ENCODE peak calls at places on chromosomes 1 and 21, in nine cellular contexts. K is neural progenitor cell, V is heart right ventricle, M is transverse colon, L is pancreas, U is tibial artery, P is lower lobe of right lung, A is upper lobe of right lung, W is AG04450. J is an unnamed sample. For H3K27me3, the result is how much of the 10 kb centered on the place peaks cover.

GRCh38 chr1:231241751-231242150 is 739 bp downstream of the GNPAT start:
- DNase-seq in K (peak), V (peak), M (peak), L (no peak), U (no peak), P (no peak), A (no peak), W (no peak), J (no peak)

GRCh38 chr1:173507847-173508209 is 30.7 kb downstream of the PRDX6 start:
- DNase-seq in K (peak), V (no peak), M (no peak), L (no peak), U (no peak), P (no peak), A (no peak), W (no peak), J (peak)

GRCh38 chr1:100074604-100075395 is 57.9 kb downstream of the SASS6 start:
- DNase-seq in K (no peak), V (no peak), M (no peak), L (no peak), U (no peak), P (no peak), A (no peak), W (no peak), J (no peak)

GRCh38 chr1:191306916-191307315 is 829.3 kb upstream of the BRINP3 start:
- DNase-seq in K (no peak), V (no peak), M (no peak), L (no peak), U (no peak), P (no peak), A (no peak), W (no peak), J (no peak)

GRCh38 chr1:225318706-225319575 is 108.9 kb downstream of the LBR start:
- DNase-seq in K (peak), V (peak), M (peak), L (peak), U (no peak), P (no peak), A (no peak), W (no peak), J (peak)

GRCh38 chr1:172308577-172308976 is 111.9 kb upstream of the C1orf105 start:
- DNase-seq in K (no peak), V (no peak), M (no peak), L (no peak), U (no peak), P (no peak), A (no peak), W (no peak), J (no peak)

GRCh38 chr1:100896481-100896982 is 642 bp downstream of the SLC30A7 start:
- DNase-seq in K (peak), V (peak), M (peak), L (peak), U (no peak), P (no peak), A (no peak), W (no peak), J (no peak)

GRCh38 chr1:18580087-18580486 is 50.6 kb upstream of the PAX7 start:
- DNase-seq in K (no peak), V (no peak), M (no peak), L (no peak), U (no peak), P (no peak), A (no peak), W (no peak), J (no peak)

GRCh38 chr1:173474097-173474779 is 2.9 kb upstream of the PRDX6 start:
- DNase-seq in K (no peak), V (no peak), M (peak), L (no peak), U (no peak), P (no peak), A (no peak), W (no peak), J (no peak)

GRCh38 chr1:96370752-96371151 is 350.8 kb upstream of the PTBP2 start:
- DNase-seq in K (no peak), V (no peak), M (no peak), L (no peak), U (no peak), P (no peak), A (no peak), W (peak), J (peak)

GRCh38 chr1:41608242-41608641 is 123.8 kb upstream of the EDN2 start:
- DNase-seq in K (peak), V (no peak), M (no peak), L (no peak), U (no peak), P (no peak), A (no peak), W (no peak), J (no peak)

GRCh38 chr21:45632897-45633260 is 10.6 kb upstream of the PCBP3 start:
- DNase-seq in K (no peak), V (no peak), M (no peak), L (no peak), U (no peak), P (no peak), A (no peak), W (no peak), J (no peak)

GRCh38 chr1:183893561-183894289 is 88.8 kb downstream of the RGL1 start:
- DNase-seq in K (no peak), V (no peak), M (no peak), L (no peak), U (no peak), P (no peak), A (no peak), W (no peak), J (no peak)

GRCh38 chr21:14687277-14687642 is 141.1 kb upstream of the SAMSN1 start:
- DNase-seq in K (no peak), V (no peak), M (no peak), L (no peak), U (no peak), P (no peak), A (no peak), W (no peak), J (no peak)

GRCh38 chr1:94736549-94736948 is 83.6 kb upstream of the SLC44A3 start:
- DNase-seq in K (no peak), V (no peak), M (no peak), L (no peak), U (no peak), P (no peak), A (no peak), W (no peak), J (no peak)

GRCh38 chr1:43760745-43761343 is 53.5 kb downstream of the ST3GAL3 start:
- DNase-seq in K (no peak), V (no peak), M (no peak), L (no peak), U (no peak), P (no peak), A (no peak), W (no peak), J (no peak)

GRCh38 chr1:8970870-8971337 is 25.2 kb downstream of the CA6 start:
- DNase-seq in K (no peak), V (no peak), M (no peak), L (no peak), U (no peak), P (no peak), A (no peak), W (no peak), J (no peak)

GRCh38 chr1:44714532-44714931 is 16.4 kb downstream of the RNU5D-1 start:
- DNase-seq in K (no peak), V (no peak), M (no peak), L (no peak), U (no peak), P (no peak), A (no peak), W (no peak), J (no peak)

GRCh38 chr1:6041432-6042062 is 4.1 kb upstream of the KCNAB2 start:
- DNase-seq in K (peak), V (no peak), M (peak), L (no peak), U (no peak), P (peak), A (no peak), W (no peak), J (no peak)

GRCh38 chr1:2945821-2946231 is 75.4 kb upstream of the ACTRT2 start:
- DNase-seq in K (no peak), V (no peak), M (no peak), L (no peak), U (peak), P (peak), A (peak), W (no peak), J (no peak)

GRCh38 chr1:42380617-42381423 is at the start of gene RIMKLA:
- DNase-seq in K (peak), V (peak), M (peak), L (peak), U (peak), P (peak), A (peak), W (no peak), J (no peak)

GRCh38 chr1:40818264-40818961 is 34.8 kb downstream of the KCNQ4 start:
- DNase-seq in K (peak), V (peak), M (peak), L (peak), U (no peak), P (peak), A (peak), W (no peak), J (no peak)

GRCh38 chr1:202692959-202693555 is 17.2 kb downstream of the SYT2 start:
- DNase-seq in K (peak), V (peak), M (peak), L (peak), U (peak), P (peak), A (peak), W (peak), J (peak)

GRCh38 chr21:44985441-44986401 is 45.9 kb downstream of the SLX9 start:
- DNase-seq in K (no peak), V (no peak), M (no peak), L (no peak), U (peak), P (peak), A (peak), W (no peak), J (no peak)

GRCh38 chr1:59453297-59453970 is 156.5 kb downstream of the FGGY start:
- DNase-seq in K (no peak), V (no peak), M (no peak), L (no peak), U (no peak), P (no peak), A (no peak), W (no peak), J (no peak)

GRCh38 chr1:4215391-4215790 is 315.3 kb upstream of the C1orf174 start:
- DNase-seq in K (no peak), V (no peak), M (no peak), L (no peak), U (no peak), P (no peak), A (no peak), W (no peak), J (no peak)

GRCh38 chr1:234719454-234720258 is 109.7 kb upstream of the IRF2BP2 start:
- DNase-seq in K (no peak), V (no peak), M (no peak), L (peak), U (peak), P (no peak), A (no peak), W (no peak), J (no peak)

GRCh38 chr1:156511656-156512055 is 11.1 kb upstream of the MEF2D start:
- DNase-seq in K (no peak), V (no peak), M (peak), L (no peak), U (no peak), P (no peak), A (peak), W (no peak), J (no peak)

GRCh38 chr1:231776006-231776707 is 149.6 kb downstream of the DISC1 start:
- DNase-seq in K (no peak), V (no peak), M (no peak), L (no peak), U (no peak), P (no peak), A (no peak), W (no peak), J (peak)

GRCh38 chr1:180933141-180933540 is 20.4 kb downstream of the KIAA1614 start:
- DNase-seq in K (no peak), V (no peak), M (no peak), L (no peak), U (no peak), P (no peak), A (no peak), W (no peak), J (no peak)

GRCh38 chr1:188065917-188066316 is 1237.2 kb downstream of the PLA2G4A start:
- DNase-seq in K (no peak), V (no peak), M (no peak), L (no peak), U (no peak), P (no peak), A (no peak), W (peak), J (no peak)

GRCh38 chr1:67674260-67675011 is 10.6 kb upstream of the GADD45A start:
- DNase-seq in K (peak), V (peak), M (peak), L (no peak), U (no peak), P (no peak), A (no peak), W (no peak), J (no peak)

GRCh38 chr1:14168663-14169062 is 429.8 kb upstream of the KAZN start:
- DNase-seq in K (no peak), V (no peak), M (no peak), L (no peak), U (no peak), P (no peak), A (no peak), W (no peak), J (no peak)

GRCh38 chr1:227397356-227397978 is 79.2 kb upstream of the CDC42BPA start:
- DNase-seq in K (no peak), V (no peak), M (no peak), L (no peak), U (no peak), P (no peak), A (no peak), W (no peak), J (no peak)

GRCh38 chr21:40404319-40404906 is 442.5 kb downstream of the DSCAM start:
- DNase-seq in K (no peak), V (peak), M (no peak), L (no peak), U (no peak), P (no peak), A (no peak), W (no peak), J (no peak)

GRCh38 chr1:67731322-67731721 is 46.3 kb downstream of the GADD45A start:
- DNase-seq in K (no peak), V (no peak), M (no peak), L (no peak), U (no peak), P (no peak), A (no peak), W (no peak), J (no peak)

GRCh38 chr1:171983584-171983983 is 142.3 kb downstream of the DNM3 start:
- DNase-seq in K (no peak), V (no peak), M (no peak), L (no peak), U (no peak), P (no peak), A (no peak), W (no peak), J (no peak)

GRCh38 chr1:46549697-46550681 is 1.5 kb downstream of the KNCN start:
- DNase-seq in K (peak), V (no peak), M (no peak), L (no peak), U (no peak), P (peak), A (no peak), W (no peak), J (peak)

GRCh38 chr1:89974701-89975470 is 20.0 kb upstream of the ZNF326 start:
- DNase-seq in K (no peak), V (no peak), M (no peak), L (no peak), U (no peak), P (no peak), A (no peak), W (peak), J (no peak)

DNA sequence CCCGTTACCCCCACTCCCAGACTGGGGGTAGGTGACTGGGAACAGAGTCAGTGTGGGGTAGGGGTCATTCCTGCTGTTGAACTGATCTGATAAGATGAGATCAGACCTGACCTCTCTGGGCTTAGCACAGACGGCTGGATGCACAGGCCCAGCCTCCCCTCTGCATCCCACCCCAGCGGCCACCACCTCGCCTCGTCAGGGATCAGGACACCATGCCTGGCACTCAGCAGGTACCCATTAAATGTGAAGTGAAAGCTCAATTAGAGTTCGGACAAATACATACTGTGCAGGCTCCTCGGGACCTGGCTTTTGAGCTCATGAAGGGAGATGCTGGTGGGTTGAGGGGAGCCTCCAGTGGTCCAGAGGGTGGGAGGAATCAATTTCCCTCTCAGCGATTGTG is 15.7 kb downstream of the SOX13 start:
- DNase-seq in K (no peak), V (no peak), M (no peak), L (no peak), U (no peak), P (no peak), A (no peak), W (no peak), J (no peak)
- H3K4me3 ChIP-seq in K (no peak), V (no peak), M (no peak), L (no peak), U (peak), P (peak), A (peak), W (no peak), J (no peak)

DNA sequence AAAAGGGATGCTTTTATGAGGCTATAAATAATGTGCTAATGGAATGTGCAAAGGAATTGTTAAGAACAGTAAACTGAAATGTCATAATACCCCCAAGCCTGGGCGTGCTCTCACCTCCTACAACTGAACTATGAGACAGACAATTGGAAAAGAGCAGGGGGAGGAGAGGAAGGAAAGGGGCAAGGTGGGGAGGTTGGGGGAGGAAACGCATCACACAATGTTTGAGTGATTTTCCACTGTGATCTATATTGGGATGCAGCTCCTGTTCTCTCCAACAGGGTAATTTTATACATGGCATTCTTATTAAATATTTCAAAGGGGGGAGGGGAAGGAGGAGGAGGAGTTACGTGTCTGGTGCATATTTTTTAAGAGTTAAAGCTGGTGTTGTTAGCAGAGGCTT is 107.6 kb upstream of the ESRRG start:
- DNase-seq in K (no peak), V (no peak), M (no peak), L (no peak), U (no peak), P (no peak), A (no peak), W (no peak), J (no peak)
- TF ChIP-seq CTCF in K (no peak), V (no peak), M (no peak), L (no peak), U (no peak), P (no peak), A (no peak), W (no peak), J (no peak)

DNA sequence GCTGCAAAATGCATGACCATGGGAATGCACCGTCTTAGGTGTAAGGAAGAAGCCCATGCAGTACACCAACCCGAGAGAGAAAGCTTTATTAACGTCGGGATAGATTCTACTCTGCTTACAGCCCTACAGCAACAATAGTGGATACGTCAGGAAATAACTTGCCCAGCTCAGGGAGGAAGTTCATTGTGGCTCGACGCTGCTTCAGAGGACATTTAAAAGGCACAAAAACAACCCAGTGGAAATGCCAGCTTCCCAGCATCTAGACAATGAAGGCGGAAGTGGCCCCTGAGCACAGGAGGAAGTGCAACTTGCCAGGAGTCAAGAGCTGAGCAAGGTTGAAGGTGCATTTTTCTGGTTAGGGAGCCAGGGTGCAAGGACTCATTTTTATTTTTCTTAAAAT is 26.4 kb downstream of the CYYR1 start:
- DNase-seq in K (no peak), V (peak), M (no peak), L (no peak), U (peak), P (peak), A (no peak), W (no peak), J (no peak)
- H3K27me3 ChIP-seq in K (under half), V (under half), M (under half), L (under half), U (under half), P (under half), A (under half), W (under half), J (under half)

GRCh38 chr1:210233495-210234253 is 1.1 kb downstream of the SERTAD4 start:
- DNase-seq in K (peak), V (no peak), M (peak), L (peak), U (peak), P (peak), A (peak), W (no peak), J (no peak)

GRCh38 chr1:210230149-210230695 is 2.4 kb upstream of the SERTAD4 start:
- DNase-seq in K (no peak), V (no peak), M (no peak), L (no peak), U (no peak), P (no peak), A (no peak), W (no peak), J (no peak)

GRCh38 chr1:210233216-210233494 is 559 bp downstream of the SERTAD4 start:
- DNase-seq in K (peak), V (no peak), M (no peak), L (peak), U (peak), P (no peak), A (no peak), W (no peak), J (no peak)

GRCh38 chr1:210232524-210233215 is at the start of gene SERTAD4:
- DNase-seq in K (peak), V (no peak), M (peak), L (peak), U (no peak), P (peak), A (peak), W (no peak), J (no peak)

DNA sequence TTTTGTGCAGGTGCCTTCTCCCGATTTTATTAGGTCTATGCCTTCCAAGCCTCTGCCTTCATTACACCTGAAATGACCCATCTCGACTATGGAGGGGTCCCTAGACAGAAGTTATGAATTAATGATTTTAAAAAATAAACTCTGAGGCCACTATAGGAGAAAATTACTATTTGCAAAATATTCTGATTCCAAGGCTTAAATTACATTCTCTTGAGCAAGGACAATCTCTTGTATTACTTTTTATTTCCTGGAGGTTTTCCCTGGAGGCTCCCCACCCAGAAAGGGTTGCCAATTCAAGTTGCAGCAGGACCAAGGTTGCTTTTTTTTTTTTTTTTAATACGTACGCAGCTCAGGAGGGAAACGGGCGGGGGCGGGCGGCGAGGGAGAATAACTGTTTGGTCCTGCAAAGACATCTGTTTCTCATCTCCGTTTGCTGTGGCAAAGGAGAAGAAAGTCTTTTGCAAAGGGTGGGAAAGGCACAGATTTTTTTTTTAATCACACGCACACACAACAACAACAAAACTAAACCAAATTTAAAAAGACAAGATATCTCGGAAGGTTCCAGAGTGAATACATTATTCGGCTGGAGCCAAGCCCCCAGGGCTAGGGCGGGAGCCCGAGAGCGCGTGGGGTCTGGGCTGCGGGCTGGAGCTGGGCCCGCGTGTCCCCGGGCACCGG is 611 bp upstream of the SERTAD4 start:
- DNase-seq in K (no peak), V (peak), M (no peak), L (no peak), U (no peak), P (no peak), A (no peak), W (no peak), J (no peak)
- H3K4me3 ChIP-seq in K (peak), V (peak), M (peak), L (no peak), U (peak), P (peak), A (peak), W (peak), J (peak)